ENCODE peak calls at places on chromosomes 12 and 14, in eight cellular contexts. Z, W, Q, T, U, M, Y and C are unnamed samples.

GRCh38 chr12:14907953-14908352 is 22.3 kb upstream of the MGP start:
- DNase-seq in Z (no peak), W (no peak), Q (no peak), T (no peak), U (no peak), M (no peak), Y (no peak), C (no peak)

GRCh38 chr12:121719926-121720414 is 7.4 kb downstream of the TMEM120B start:
- DNase-seq in Z (no peak), W (no peak), Q (peak; percentile 81), T (peak; percentile 40), U (no peak), M (no peak), Y (no peak), C (no peak)

GRCh38 chr14:45249847-45250575 is 3.0 kb downstream of the MIS18BP1 start:
- DNase-seq in Z (peak; percentile 74), W (no peak), Q (peak; percentile 100), T (peak; percentile 29), U (no peak), M (no peak), Y (no peak), C (no peak)

GRCh38 chr14:75059642-75060041 is 4.2 kb downstream of the ACYP1 start:
- DNase-seq in Z (no peak), W (no peak), Q (peak; percentile 73), T (no peak), U (no peak), M (no peak), Y (no peak), C (no peak)

GRCh38 chr12:113328368-113328889 is 6.5 kb downstream of the SLC8B1 start:
- DNase-seq in Z (no peak), W (no peak), Q (no peak), T (no peak), U (no peak), M (no peak), Y (peak; percentile 24), C (no peak)

GRCh38 chr12:44618960-44619359 is 257.2 kb downstream of the NELL2 start:
- DNase-seq in Z (no peak), W (no peak), Q (no peak), T (no peak), U (no peak), M (no peak), Y (no peak), C (no peak)

GRCh38 chr12:64780531-64781373 is 21.5 kb upstream of the GNS start:
- DNase-seq in Z (peak; percentile 64), W (peak; percentile 20), Q (no peak), T (peak; percentile 26), U (peak; percentile 87), M (peak; percentile 67), Y (peak; percentile 60), C (no peak)

GRCh38 chr12:54045868-54046529 is 7.6 kb upstream of the HOXC4 start:
- DNase-seq in Z (no peak), W (no peak), Q (no peak), T (no peak), U (no peak), M (peak; percentile 58), Y (no peak), C (no peak)

GRCh38 chr12:116996058-116996457 is 85.3 kb downstream of the FBXW8 start:
- DNase-seq in Z (no peak), W (peak; percentile 66), Q (no peak), T (no peak), U (no peak), M (no peak), Y (no peak), C (no peak)

GRCh38 chr12:74111688-74112360 is 425.8 kb upstream of the ATXN7L3B start:
- DNase-seq in Z (no peak), W (no peak), Q (peak; percentile 10), T (no peak), U (peak; percentile 94), M (no peak), Y (no peak), C (no peak)

GRCh38 chr12:50201987-50202521 is 34.9 kb upstream of the CERS5 start:
- DNase-seq in Z (no peak), W (no peak), Q (peak; percentile 90), T (no peak), U (peak; percentile 77), M (no peak), Y (no peak), C (peak; percentile 92)

GRCh38 chr14:96584199-96584906 is 82.2 kb downstream of the PAPOLA start:
- DNase-seq in Z (peak; percentile 61), W (no peak), Q (peak; percentile 18), T (no peak), U (peak; percentile 93), M (no peak), Y (no peak), C (no peak)

GRCh38 chr12:92595663-92596062 is 107.1 kb upstream of the PLEKHG7 start:
- DNase-seq in Z (no peak), W (no peak), Q (no peak), T (no peak), U (no peak), M (no peak), Y (no peak), C (no peak)

GRCh38 chr14:38208825-38209562 is 1.3 kb downstream of the SSTR1 start:
- DNase-seq in Z (no peak), W (peak; percentile 6), Q (peak; percentile 78), T (no peak), U (peak; percentile 83), M (no peak), Y (peak; percentile 53), C (no peak)

GRCh38 chr12:71746983-71747611 is 7.6 kb upstream of the RAB21 start:
- DNase-seq in Z (no peak), W (peak; percentile 28), Q (peak; percentile 75), T (peak; percentile 23), U (peak; percentile 82), M (no peak), Y (no peak), C (peak; percentile 48)

GRCh38 chr12:130669797-130670196 is 46.3 kb downstream of the RIMBP2 start:
- DNase-seq in Z (no peak), W (no peak), Q (no peak), T (no peak), U (no peak), M (no peak), Y (no peak), C (no peak)

GRCh38 chr14:100839573-100840175 is 13.8 kb downstream of the MEG3 start:
- DNase-seq in Z (no peak), W (no peak), Q (no peak), T (no peak), U (no peak), M (no peak), Y (no peak), C (no peak)

GRCh38 chr14:100840286-100840685 is 14.4 kb downstream of the MEG3 start:
- DNase-seq in Z (no peak), W (no peak), Q (no peak), T (no peak), U (no peak), M (no peak), Y (no peak), C (no peak)

GRCh38 chr14:100840751-100841444 is 15.0 kb downstream of the MEG3 start:
- DNase-seq in Z (no peak), W (no peak), Q (no peak), T (no peak), U (no peak), M (no peak), Y (no peak), C (no peak)

GRCh38 chr14:100842799-100843198 is 16.9 kb downstream of the MEG3 start:
- DNase-seq in Z (no peak), W (no peak), Q (peak; percentile 90), T (peak; percentile 60), U (no peak), M (no peak), Y (no peak), C (no peak)

GRCh38 chr14:100841445-100842403 is 15.8 kb downstream of the MEG3 start:
- DNase-seq in Z (no peak), W (no peak), Q (no peak), T (no peak), U (no peak), M (no peak), Y (no peak), C (no peak)
- TF ChIP-seq CTCF in Z (no peak), W (no peak), Q (no peak), T (no peak), U (no peak), M (no peak), Y (no peak), C (no peak)

GRCh38 chr12:109463776-109464175 is 13.3 kb downstream of the KCTD10 start:
- DNase-seq in Z (no peak), W (no peak), Q (no peak), T (no peak), U (no peak), M (no peak), Y (peak; percentile 62), C (no peak)
- H3K4me3 ChIP-seq in Z (peak overlapping the region; percentile 33), W (peak overlapping the region; percentile 17), Q (peak overlapping the region; percentile 44), T (no peak overlapping the region), U (no peak overlapping the region), M (peak overlapping the region; percentile 3), Y (peak overlapping the region; percentile 31), C (no peak overlapping the region)

DNA sequence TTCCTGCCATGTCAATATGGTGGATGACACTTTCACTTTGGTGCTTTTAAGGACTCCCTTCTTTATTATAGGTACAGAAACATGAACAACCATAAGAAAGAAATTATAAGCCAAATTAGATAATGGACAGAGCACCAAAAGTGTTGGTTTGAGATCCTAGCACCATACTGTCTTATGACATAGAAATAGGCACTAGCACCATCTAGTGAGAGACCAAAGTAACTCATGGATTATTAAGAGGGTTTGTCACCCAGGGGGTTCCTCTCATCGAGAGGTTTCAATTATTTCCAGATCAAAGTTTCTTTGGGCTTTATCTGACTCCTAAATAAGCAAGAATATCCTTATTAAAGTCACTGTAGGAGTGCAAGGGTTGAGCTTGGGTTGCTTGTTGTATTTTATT is 153.0 kb upstream of the DIO2 start:
- DNase-seq in Z (no peak), W (no peak), Q (peak; percentile 14), T (no peak), U (no peak), M (no peak), Y (no peak), C (no peak)
- TF ChIP-seq CTCF in Z (no peak), W (no peak), Q (peak; percentile 31), T (no peak), U (peak; percentile 77), M (no peak), Y (no peak), C (peak; percentile 50)

DNA sequence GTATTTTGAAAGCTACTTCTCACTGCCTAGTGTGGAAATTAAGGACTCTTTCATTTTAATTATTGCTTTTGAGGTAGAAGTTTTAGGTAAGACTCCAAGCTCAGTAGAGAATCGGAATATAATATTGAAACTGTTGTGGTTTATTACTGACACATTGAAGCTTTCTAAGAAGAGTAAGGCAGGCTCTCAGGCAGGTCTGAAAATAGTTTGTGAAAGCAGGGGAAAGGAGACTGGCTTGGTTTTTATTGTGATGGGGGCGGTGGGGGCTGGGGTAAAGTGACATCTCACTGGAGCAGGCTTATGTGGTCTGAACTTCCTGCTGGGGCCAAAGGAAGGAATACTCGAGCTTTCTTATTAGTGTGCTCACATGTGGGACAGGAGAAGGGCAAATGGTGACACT is 79.5 kb downstream of the OTOGL start:
- DNase-seq in Z (no peak), W (no peak), Q (no peak), T (no peak), U (no peak), M (no peak), Y (no peak), C (no peak)
- H3K4me3 ChIP-seq in Z (no peak overlapping the region), W (no peak overlapping the region), Q (no peak overlapping the region), T (no peak overlapping the region), U (no peak overlapping the region), M (no peak overlapping the region), Y (no peak overlapping the region), C (no peak overlapping the region)

GRCh38 chr12:818733-819132 is 66.4 kb downstream of the WNK1 start:
- DNase-seq in Z (no peak), W (no peak), Q (no peak), T (no peak), U (no peak), M (no peak), Y (no peak), C (no peak)
- TF ChIP-seq CTCF in Z (no peak), W (no peak), Q (peak; percentile 12), T (no peak), U (peak; percentile 47), M (peak; percentile 11), Y (no peak), C (no peak)